ENCODE peak calls at places on chromosome 16, in seven cellular contexts. M is trophoblast cell, O is H9, K is IMR-90, D is H1, U is neuronal stem cell, H is mesendoderm. L is an unnamed sample.

GRCh38 chr16:74871608-74872007 is 97.0 kb upstream of the FA2H start:
- DNase-seq in U (no peak), K (no peak), O (peak), M (no peak), D (peak), H (no peak), L (no peak)

GRCh38 chr16:88368036-88368435 is 14.7 kb upstream of the ZNF469 start:
- DNase-seq in H (no peak), M (no peak), K (no peak), D (no peak), O (no peak), U (no peak), L (no peak)

GRCh38 chr16:7137560-7138330 is 194.9 kb upstream of the RBFOX1 start:
- DNase-seq in M (peak), H (peak), K (no peak), U (no peak), D (no peak), O (no peak), L (no peak)

GRCh38 chr16:17723735-17724134 is 253.0 kb upstream of the XYLT1 start:
- DNase-seq in O (no peak), K (peak), D (no peak), H (no peak), M (no peak), U (no peak), L (no peak)

GRCh38 chr16:19659554-19659953 is 58.5 kb downstream of the KNOP1 start:
- DNase-seq in K (peak), H (no peak), O (no peak), D (no peak), U (no peak), M (no peak), L (no peak)

GRCh38 chr16:89093602-89094251 is at the start of gene ACSF3:
- DNase-seq in O (no peak), K (peak), M (no peak), U (peak), D (peak), H (peak), L (peak)

GRCh38 chr16:30740364-30741251 is 7.6 kb upstream of the PHKG2 start:
- DNase-seq in D (no peak), K (peak), M (peak), O (peak), U (no peak), H (peak), L (peak)

GRCh38 chr16:5490499-5490898 is 392.9 kb upstream of the EEF2KMT start:
- DNase-seq in M (peak), U (peak), O (peak), H (peak), K (no peak), D (peak), L (no peak)

GRCh38 chr16:19132898-19133297 is 19.1 kb downstream of the ITPRIPL2 start:
- DNase-seq in O (no peak), M (no peak), D (no peak), H (no peak), K (no peak), U (no peak), L (peak)

GRCh38 chr16:90019543-90020259 is 445 bp upstream of the DBNDD1 start:
- DNase-seq in H (peak), M (no peak), K (peak), O (peak), D (peak), U (peak), L (peak)

GRCh38 chr16:53678756-53679334 is 24.8 kb downstream of the RPGRIP1L start:
- DNase-seq in U (no peak), O (no peak), K (peak), H (no peak), M (no peak), D (no peak), L (no peak)

GRCh38 chr16:84356591-84357116 is 11.7 kb upstream of the ATP2C2 start:
- DNase-seq in D (no peak), U (peak), M (no peak), H (no peak), K (no peak), O (no peak), L (no peak)

GRCh38 chr16:75997606-75998005 is 271.3 kb upstream of the CPHXL start:
- DNase-seq in O (no peak), U (no peak), K (no peak), D (no peak), H (no peak), M (no peak), L (no peak)

GRCh38 chr16:49532243-49532870 is 158.8 kb downstream of the C16orf78 start:
- DNase-seq in U (no peak), K (no peak), D (no peak), H (peak), M (no peak), O (no peak), L (no peak)

GRCh38 chr16:62516001-62516400 is 479.8 kb upstream of the CDH8 start:
- DNase-seq in U (no peak), O (no peak), H (no peak), M (no peak), D (no peak), K (no peak), L (no peak)

GRCh38 chr16:48834576-48834975 is 224.6 kb upstream of the N4BP1 start:
- DNase-seq in D (no peak), K (no peak), M (no peak), H (peak), O (no peak), U (no peak), L (no peak)

GRCh38 chr16:66848172-66848571 is 4.0 kb downstream of the CA7 start:
- DNase-seq in K (no peak), M (no peak), D (no peak), O (no peak), U (no peak), H (no peak), L (no peak)

GRCh38 chr16:73124097-73124652 is 76.2 kb upstream of the ZFHX3 start:
- DNase-seq in M (peak), U (no peak), H (peak), D (no peak), O (no peak), K (peak), L (no peak)

GRCh38 chr16:49457196-49457595 is 83.6 kb downstream of the C16orf78 start:
- DNase-seq in H (no peak), K (no peak), U (no peak), D (peak), O (peak), M (no peak), L (no peak)

GRCh38 chr16:14616280-14616679 is 13.8 kb downstream of the PARN start:
- DNase-seq in M (no peak), D (no peak), O (no peak), H (no peak), U (no peak), K (no peak), L (no peak)

GRCh38 chr16:88939814-88940195 is 37.2 kb downstream of the CBFA2T3 start:
- DNase-seq in D (peak), K (no peak), U (no peak), M (no peak), H (no peak), O (peak), L (no peak)

GRCh38 chr16:57276596-57276995 is 7.9 kb downstream of the PLLP start:
- DNase-seq in O (no peak), U (no peak), H (no peak), K (no peak), M (peak), D (no peak), L (no peak)
- H2BK120ac ChIP-seq in O (no peak), U (no peak), H (no peak), K (no peak), M (no peak), D (no peak), L (no peak)

GRCh38 chr16:23227529-23227928 is 45.0 kb downstream of the SCNN1G start:
- DNase-seq in O (no peak), U (no peak), D (no peak), K (no peak), M (no peak), H (no peak), L (no peak)

GRCh38 chr16:23223368-23223767 is 40.8 kb downstream of the SCNN1G start:
- DNase-seq in H (no peak), D (no peak), U (no peak), M (no peak), K (no peak), O (peak), L (no peak)

GRCh38 chr16:23222929-23223328 is 40.4 kb downstream of the SCNN1G start:
- DNase-seq in U (no peak), O (no peak), K (no peak), H (peak), D (no peak), M (no peak), L (no peak)

GRCh38 chr16:23225634-23226033 is 43.1 kb downstream of the SCNN1G start:
- DNase-seq in K (no peak), D (no peak), H (no peak), U (no peak), O (no peak), M (no peak), L (no peak)

GRCh38 chr16:23225109-23225508 is 42.6 kb downstream of the SCNN1G start:
- DNase-seq in M (no peak), U (no peak), O (no peak), D (no peak), K (no peak), H (no peak), L (no peak)
- H2AK5ac ChIP-seq in M (no peak), U (no peak), O (no peak), D (peak), K (no peak), H (no peak), L (no peak)

GRCh38 chr16:78599271-78599670 is 499.8 kb downstream of the WWOX start:
- DNase-seq in U (no peak), O (no peak), D (no peak), H (peak), M (no peak), K (no peak), L (no peak)

GRCh38 chr16:78598186-78598585 is 498.7 kb downstream of the WWOX start:
- DNase-seq in K (no peak), O (no peak), D (no peak), H (no peak), M (no peak), U (no peak), L (no peak)

GRCh38 chr16:78596348-78596995 is 497.0 kb downstream of the WWOX start:
- DNase-seq in M (no peak), D (no peak), K (no peak), O (no peak), U (no peak), H (no peak), L (no peak)

GRCh38 chr16:78594191-78594590 is 494.7 kb downstream of the WWOX start:
- DNase-seq in H (no peak), U (no peak), D (no peak), M (no peak), O (no peak), K (no peak), L (no peak)

GRCh38 chr16:78596996-78597422 is 497.6 kb downstream of the WWOX start:
- DNase-seq in U (no peak), O (no peak), M (no peak), D (no peak), K (no peak), H (no peak), L (no peak)
- H3K18ac ChIP-seq in U (no peak), O (no peak), M (no peak), D (no peak), K (no peak), H (no peak), L (no peak)

GRCh38 chr16:15854061-15854460 is 2.8 kb downstream of the MYH11 start:
- DNase-seq in U (no peak), D (no peak), O (no peak), H (no peak), M (no peak), K (no peak), L (no peak)
- H2BK120ac ChIP-seq in U (no peak), D (no peak), O (no peak), H (no peak), M (no peak), K (no peak), L (no peak)

DNA sequence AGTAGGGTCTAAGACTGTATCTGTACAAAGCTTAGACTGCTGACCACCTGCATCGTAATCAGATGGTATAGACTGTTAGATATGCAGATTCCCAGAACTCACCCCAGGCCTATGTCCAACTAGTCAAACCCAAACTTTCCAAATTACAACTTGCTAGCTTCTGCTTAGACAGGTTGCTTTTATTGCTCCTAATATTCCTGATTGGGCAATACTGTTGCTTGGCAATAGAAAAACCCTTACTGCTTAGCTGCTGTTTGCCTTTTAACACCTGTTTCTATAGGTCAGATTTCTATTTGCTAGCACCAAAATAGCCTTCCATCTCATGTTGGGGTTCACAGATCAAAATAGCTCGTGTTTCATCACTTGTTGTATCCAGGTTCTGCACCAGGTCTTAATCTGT is 2.9 kb downstream of the ZP2 start:
- DNase-seq in M (no peak), D (no peak), U (no peak), K (no peak), H (no peak), O (no peak), L (no peak)
- H2AK5ac ChIP-seq in M (no peak), D (no peak), U (no peak), K (no peak), H (no peak), O (no peak), L (no peak)

GRCh38 chr16:68629315-68629900 is 15.7 kb upstream of the CDH3 start:
- DNase-seq in O (peak), H (peak), D (no peak), K (no peak), M (no peak), U (no peak), L (no peak)
- H3K18ac ChIP-seq in O (no peak), H (no peak), D (no peak), K (no peak), M (no peak), U (peak), L (no peak)

GRCh38 chr16:28063611-28064061 is at the start of gene GSG1L:
- DNase-seq in K (no peak), D (no peak), U (no peak), M (no peak), O (no peak), H (no peak), L (no peak)

GRCh38 chr16:28063047-28063521 is 430 bp downstream of the GSG1L start:
- DNase-seq in H (peak), K (peak), U (no peak), D (peak), M (no peak), O (no peak), L (peak)

GRCh38 chr16:28059841-28060240 is 3.7 kb downstream of the GSG1L start:
- DNase-seq in H (no peak), M (no peak), O (no peak), U (no peak), D (no peak), K (no peak), L (no peak)

GRCh38 chr16:28062261-28063046 is 1.1 kb downstream of the GSG1L start:
- DNase-seq in O (no peak), M (no peak), K (no peak), H (no peak), U (no peak), D (no peak), L (no peak)

GRCh38 chr16:28061702-28062101 is 1.8 kb downstream of the GSG1L start:
- DNase-seq in H (no peak), D (no peak), M (no peak), K (no peak), O (no peak), U (no peak), L (no peak)
- H2BK120ac ChIP-seq in H (no peak), D (no peak), M (no peak), K (no peak), O (no peak), U (no peak), L (no peak)

GRCh38 chr16:1745900-1746692 is 25.2 kb downstream of the NME3 start:
- DNase-seq in H (peak), O (no peak), D (no peak), U (no peak), K (peak), M (peak), L (peak)
- H2AK5ac ChIP-seq in H (no peak), O (no peak), D (no peak), U (no peak), K (no peak), M (peak), L (peak)